ENCODE peak calls at places on chromosomes 6 and 20, in nine cellular contexts. B, X, N, Z, V, O, A, M and D are unnamed samples.

GRCh38 chr20:41363601-41364000 is 3.0 kb downstream of the EMILIN3 start:
- DNase-seq in B (no peak), X (no peak), N (no peak), Z (no peak), V (no peak), O (no peak), A (no peak), M (no peak), D (no peak)

GRCh38 chr6:34150766-34151165 is 4.9 kb upstream of the GRM4 start:
- DNase-seq in B (peak), X (no peak), N (no peak), Z (peak), V (no peak), O (no peak), A (no peak), M (no peak), D (no peak)

GRCh38 chr6:102562713-102563112 is 1169.2 kb downstream of the GRIK2 start:
- DNase-seq in B (no peak), X (no peak), N (no peak), Z (no peak), V (no peak), O (no peak), A (no peak), M (no peak), D (no peak)

GRCh38 chr6:39076086-39076992 is 27.8 kb downstream of the GLP1R start:
- DNase-seq in B (no peak), X (no peak), N (no peak), Z (no peak), V (no peak), O (no peak), A (no peak), M (no peak), D (no peak)

GRCh38 chr20:1827974-1828785 is 67.0 kb upstream of the SIRPA start:
- DNase-seq in B (no peak), X (no peak), N (peak), Z (no peak), V (peak), O (peak), A (peak), M (peak), D (peak)

GRCh38 chr6:144352310-144352709 is 67.2 kb downstream of the UTRN start:
- DNase-seq in B (no peak), X (no peak), N (no peak), Z (no peak), V (no peak), O (no peak), A (no peak), M (no peak), D (no peak)

GRCh38 chr20:22577515-22578220 is 6.7 kb downstream of the FOXA2 start:
- DNase-seq in B (peak), X (peak), N (no peak), Z (no peak), V (no peak), O (no peak), A (no peak), M (no peak), D (no peak)

GRCh38 chr20:15814903-15815302 is 758.3 kb downstream of the KIF16B start:
- DNase-seq in B (no peak), X (no peak), N (no peak), Z (no peak), V (no peak), O (no peak), A (no peak), M (no peak), D (no peak)

GRCh38 chr6:143620461-143620860 is 57.3 kb upstream of the PHACTR2 start:
- DNase-seq in B (no peak), X (no peak), N (no peak), Z (no peak), V (no peak), O (no peak), A (no peak), M (no peak), D (peak)

GRCh38 chr6:47698342-47698787 is at the start of gene ADGRF4:
- DNase-seq in B (no peak), X (no peak), N (no peak), Z (no peak), V (peak), O (peak), A (no peak), M (no peak), D (peak)

GRCh38 chr20:43543138-43543537 is 15.7 kb upstream of the SGK2 start:
- DNase-seq in B (peak), X (no peak), N (no peak), Z (peak), V (no peak), O (no peak), A (no peak), M (no peak), D (no peak)

GRCh38 chr20:44334306-44334705 is 2.5 kb upstream of the R3HDML start:
- DNase-seq in B (peak), X (no peak), N (no peak), Z (no peak), V (no peak), O (no peak), A (no peak), M (no peak), D (no peak)

GRCh38 chr6:70547313-70547712 is 19.4 kb upstream of the SDHAF4 start:
- DNase-seq in B (no peak), X (no peak), N (no peak), Z (no peak), V (no peak), O (no peak), A (no peak), M (no peak), D (peak)

GRCh38 chr6:149429427-149430360 is 29.6 kb downstream of the SUMO4 start:
- DNase-seq in B (no peak), X (no peak), N (no peak), Z (no peak), V (no peak), O (no peak), A (no peak), M (no peak), D (no peak)

GRCh38 chr6:32761084-32761483 is 2.2 kb downstream of the HLA-DQB2 start:
- DNase-seq in B (no peak), X (no peak), N (no peak), Z (no peak), V (no peak), O (no peak), A (no peak), M (no peak), D (no peak)

GRCh38 chr6:3325210-3325609 is 66.5 kb downstream of the PSMG4 start:
- DNase-seq in B (no peak), X (no peak), N (peak), Z (no peak), V (no peak), O (no peak), A (no peak), M (no peak), D (peak)

GRCh38 chr6:22141271-22141745 is 155.5 kb downstream of the PRL start:
- DNase-seq in B (no peak), X (no peak), N (no peak), Z (no peak), V (peak), O (no peak), A (no peak), M (no peak), D (no peak)

GRCh38 chr6:43171284-43172126 is 436 bp downstream of the SRF start:
- DNase-seq in B (peak), X (no peak), N (no peak), Z (no peak), V (peak), O (no peak), A (no peak), M (no peak), D (no peak)

GRCh38 chr6:143878272-143878760 is 14.0 kb downstream of the ZC2HC1B start:
- DNase-seq in B (no peak), X (no peak), N (no peak), Z (no peak), V (no peak), O (no peak), A (no peak), M (no peak), D (no peak)

DNA sequence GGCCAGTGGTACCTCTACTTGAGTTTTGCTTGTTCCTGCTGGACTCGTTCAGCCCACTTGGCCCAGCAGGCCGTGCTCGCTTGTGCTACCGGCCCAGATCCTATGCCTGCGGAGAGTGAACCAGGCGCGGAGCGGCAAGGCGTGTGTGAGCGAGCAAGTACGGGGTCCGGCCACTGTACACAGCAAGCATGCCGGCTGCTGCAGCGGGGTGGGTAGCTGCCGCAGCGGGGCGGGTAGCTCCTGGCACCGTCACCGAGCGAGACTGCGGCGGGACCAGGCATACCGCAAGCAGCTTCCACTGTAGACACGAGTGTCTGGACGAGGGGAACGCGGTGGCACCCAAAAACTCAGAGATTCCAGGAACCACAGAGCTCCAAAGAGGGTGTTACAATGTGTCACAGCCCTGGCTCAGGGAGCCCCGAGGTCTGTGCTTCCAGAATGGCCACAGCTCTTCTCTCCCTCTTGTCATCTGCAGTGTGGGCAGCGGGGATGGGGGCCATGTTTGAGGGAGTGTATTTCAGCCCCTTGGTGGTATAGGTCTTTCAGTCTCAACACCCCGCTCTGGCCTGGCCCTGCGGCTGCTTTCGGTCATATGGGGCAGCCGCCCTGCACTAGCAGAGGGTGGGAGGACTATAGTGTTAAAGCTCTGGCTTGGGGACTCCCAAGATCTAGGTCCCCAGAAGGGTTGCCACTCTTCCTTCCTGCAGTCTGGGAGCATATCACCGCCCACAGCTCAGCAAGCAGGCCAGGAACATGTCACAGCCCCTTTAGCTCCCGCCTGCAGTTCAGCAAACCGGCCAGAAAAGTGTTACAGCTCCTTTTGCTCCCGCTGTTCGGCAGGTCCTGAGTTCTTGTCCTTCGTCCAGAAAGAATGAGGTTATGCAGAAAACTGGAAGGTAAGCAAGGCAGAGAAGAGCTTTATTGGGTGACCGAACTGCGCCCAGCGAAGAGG is 6.1 kb upstream of the RWDD1 start:
- DNase-seq in B (peak), X (peak), N (no peak), Z (peak), V (no peak), O (no peak), A (peak), M (no peak), D (no peak)
- H3K4me3 ChIP-seq in B (peak), X (peak), N (peak), Z (no peak), V (no peak), O (peak), A (peak), M (no peak), D (peak)

GRCh38 chr6:71855406-71855805 is 30.9 kb upstream of the RIMS1 start:
- DNase-seq in B (no peak), X (no peak), N (no peak), Z (no peak), V (no peak), O (no peak), A (no peak), M (no peak), D (no peak)
- TF ChIP-seq CTCF in B (no peak), X (no peak), N (no peak), Z (no peak), V (no peak), O (no peak), A (no peak), M (no peak), D (no peak)

GRCh38 chr6:110357298-110357695 is 852 bp downstream of the METTL24 start:
- DNase-seq in B (no peak), X (no peak), N (no peak), Z (no peak), V (no peak), O (no peak), A (no peak), M (no peak), D (no peak)
- H3K4me3 ChIP-seq in B (peak), X (peak), N (peak), Z (peak), V (no peak), O (peak), A (peak), M (no peak), D (peak)

GRCh38 chr20:25065625-25066338 is 7.8 kb upstream of the ACSS1 start:
- DNase-seq in B (peak), X (no peak), N (peak), Z (peak), V (peak), O (no peak), A (peak), M (peak), D (peak)
- TF ChIP-seq CTCF in B (peak), X (peak), N (peak), Z (peak), V (peak), O (peak), A (peak), M (peak), D (peak)

DNA sequence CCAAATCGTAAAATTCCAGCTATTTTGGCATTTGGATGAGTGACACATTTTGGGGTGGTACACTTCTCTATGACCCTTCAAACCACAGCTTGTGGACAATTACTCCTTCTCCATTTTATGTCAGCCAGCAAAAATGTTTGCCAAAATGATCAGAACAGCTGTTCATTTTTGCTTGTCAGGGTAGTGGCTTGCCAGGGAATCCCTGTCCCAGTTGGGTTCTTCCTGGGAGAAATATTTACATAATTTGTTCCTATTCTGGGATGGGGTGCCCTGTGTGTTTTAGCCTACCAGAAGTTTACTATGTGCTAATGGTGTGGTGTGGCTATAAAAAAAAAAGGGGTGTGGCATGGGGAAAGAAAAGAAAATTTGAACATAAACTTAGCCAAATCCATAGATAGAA is 55.4 kb upstream of the RBM24 start:
- DNase-seq in B (no peak), X (no peak), N (no peak), Z (no peak), V (no peak), O (no peak), A (no peak), M (no peak), D (no peak)
- H3K4me3 ChIP-seq in B (no peak), X (no peak), N (no peak), Z (no peak), V (no peak), O (no peak), A (no peak), M (no peak), D (no peak)

DNA sequence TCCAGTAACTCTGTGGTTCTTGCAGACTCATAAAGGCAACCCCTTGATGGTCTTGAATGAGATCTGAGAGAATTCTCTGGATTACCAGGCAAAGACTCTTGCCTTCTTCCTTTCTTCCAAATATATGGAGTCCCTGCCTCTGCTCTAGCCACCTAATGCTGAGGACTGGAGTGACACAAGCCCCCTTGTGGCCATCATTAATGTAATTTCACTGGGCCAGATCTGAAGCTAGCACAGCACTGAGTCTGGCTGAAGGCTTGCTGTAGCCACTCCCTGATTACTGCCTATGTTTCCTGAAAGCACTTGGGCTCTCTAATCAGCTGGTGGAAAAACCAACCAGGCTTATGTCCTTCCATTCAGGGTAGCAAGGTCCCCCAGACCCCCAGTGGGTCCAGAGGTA is 559.3 kb upstream of the IRAK1BP1 start:
- DNase-seq in B (no peak), X (no peak), N (no peak), Z (no peak), V (no peak), O (no peak), A (no peak), M (peak), D (no peak)
- TF ChIP-seq CTCF in B (no peak), X (no peak), N (no peak), Z (no peak), V (no peak), O (no peak), A (no peak), M (peak), D (no peak)

GRCh38 chr6:27332692-27333641 is 20.9 kb upstream of the POM121L2 start:
- DNase-seq in B (no peak), X (no peak), N (no peak), Z (no peak), V (peak), O (peak), A (no peak), M (peak), D (peak)

GRCh38 chr6:27334141-27334540 is 22.1 kb upstream of the POM121L2 start:
- DNase-seq in B (no peak), X (no peak), N (no peak), Z (no peak), V (no peak), O (no peak), A (no peak), M (no peak), D (no peak)

GRCh38 chr6:27333642-27334040 is 21.6 kb upstream of the POM121L2 start:
- DNase-seq in B (no peak), X (no peak), N (no peak), Z (no peak), V (no peak), O (no peak), A (no peak), M (no peak), D (no peak)
- H3K4me3 ChIP-seq in B (no peak), X (no peak), N (no peak), Z (no peak), V (peak), O (peak), A (peak), M (peak), D (no peak)

GRCh38 chr20:36836591-36837329 is 39.2 kb upstream of the TLDC2 start:
- DNase-seq in B (peak), X (peak), N (no peak), Z (peak), V (peak), O (no peak), A (no peak), M (peak), D (no peak)
- TF ChIP-seq CTCF in B (peak), X (peak), N (no peak), Z (peak), V (peak), O (peak), A (peak), M (peak), D (peak)

DNA sequence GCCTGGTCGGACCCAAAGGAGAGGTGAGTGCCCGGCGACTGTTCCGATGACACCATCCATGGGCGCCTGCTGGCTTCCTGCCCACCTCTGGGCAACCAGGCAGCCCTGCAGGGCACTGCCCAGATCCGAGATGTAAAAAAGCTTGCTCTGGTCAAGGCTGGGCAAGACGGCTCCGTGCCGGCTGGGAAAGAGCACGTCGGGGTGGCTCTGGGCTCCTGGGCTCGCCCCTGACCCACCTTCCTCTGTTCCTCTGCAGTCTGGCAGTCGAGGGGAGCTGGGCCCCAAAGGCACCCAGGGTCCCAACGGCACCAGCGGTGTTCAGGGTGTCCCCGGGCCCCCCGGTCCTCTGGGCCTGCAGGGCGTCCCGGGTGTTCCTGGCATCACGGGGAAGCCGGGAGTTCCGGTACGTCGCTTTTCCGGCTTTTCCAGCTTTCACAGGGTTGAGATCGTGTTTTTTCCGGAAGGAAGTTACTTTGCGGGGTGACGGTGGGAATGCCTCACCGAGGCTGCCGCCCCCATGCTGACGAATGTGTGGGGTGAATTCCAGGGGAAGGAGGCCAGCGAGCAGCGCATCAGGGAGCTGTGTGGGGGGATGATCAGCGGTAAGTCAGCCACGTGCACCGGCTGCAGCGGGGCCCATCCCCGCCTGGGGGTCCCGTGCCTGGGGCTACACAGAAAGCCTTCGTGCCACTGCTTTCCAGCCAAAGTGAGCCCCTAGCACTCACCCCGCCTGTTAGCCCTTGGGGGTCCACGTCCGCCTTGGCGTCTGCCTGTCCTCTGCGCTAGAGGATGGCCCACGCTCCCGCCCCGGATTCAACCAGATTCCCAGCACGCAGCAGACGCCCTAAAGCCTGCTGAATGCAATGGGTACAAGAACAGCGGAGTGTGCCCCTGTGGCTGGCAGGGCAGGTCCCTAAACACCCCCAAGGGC is 19.3 kb downstream of the COL9A3 start:
- DNase-seq in B (no peak), X (no peak), N (no peak), Z (peak), V (no peak), O (no peak), A (no peak), M (no peak), D (no peak)
- H3K4me3 ChIP-seq in B (no peak), X (no peak), N (no peak), Z (no peak), V (no peak), O (peak), A (no peak), M (no peak), D (no peak)

GRCh38 chr6:94065707-94066337 is 646.5 kb upstream of the EPHA7 start:
- DNase-seq in B (no peak), X (no peak), N (no peak), Z (no peak), V (no peak), O (no peak), A (no peak), M (no peak), D (no peak)
- TF ChIP-seq CTCF in B (no peak), X (no peak), N (no peak), Z (no peak), V (no peak), O (no peak), A (no peak), M (no peak), D (no peak)